ENCODE peak calls at places on chromosome 15, in six cellular contexts. T, U, Y, D, C and Z are unnamed samples. For H3K9me3, the result is how much of the 10 kb centered on the place peaks cover.

GRCh38 chr15:57510647-57511046 is 81.1 kb upstream of the MYZAP start:
- DNase-seq in T (no peak), U (peak), Y (no peak), D (peak), C (no peak), Z (peak)

GRCh38 chr15:31013863-31014607 is 22.6 kb upstream of the MTMR10 start:
- DNase-seq in T (no peak), U (no peak), Y (no peak), D (no peak), C (no peak), Z (no peak)

GRCh38 chr15:92714457-92715401 is 59.2 kb upstream of the FAM174B start:
- DNase-seq in T (peak), U (peak), Y (peak), D (peak), C (peak), Z (peak)

GRCh38 chr15:69758810-69759410 is 306.3 kb downstream of the RPLP1 start:
- DNase-seq in T (no peak), U (peak), Y (peak), D (no peak), C (peak), Z (peak)

GRCh38 chr15:35986072-35986666 is 440.2 kb upstream of the DPH6 start:
- DNase-seq in T (no peak), U (peak), Y (no peak), D (no peak), C (peak), Z (no peak)

GRCh38 chr15:20407553-20407952 is 134.0 kb downstream of the GOLGA6L6 start:
- DNase-seq in T (no peak), U (no peak), Y (no peak), D (no peak), C (no peak), Z (no peak)

GRCh38 chr15:77418341-77419049 is 1.4 kb downstream of the PEAK1 start:
- DNase-seq in T (no peak), U (peak), Y (no peak), D (no peak), C (no peak), Z (no peak)

GRCh38 chr15:34366271-34367043 is 539 bp downstream of the LPCAT4 start:
- DNase-seq in T (peak), U (peak), Y (peak), D (no peak), C (peak), Z (peak)

GRCh38 chr15:60383008-60383694 is 14.6 kb downstream of the ANXA2 start:
- DNase-seq in T (no peak), U (no peak), Y (no peak), D (no peak), C (no peak), Z (no peak)

GRCh38 chr15:90412356-90413194 is 24.5 kb downstream of the IQGAP1 start:
- DNase-seq in T (peak), U (peak), Y (no peak), D (no peak), C (no peak), Z (peak)

GRCh38 chr15:57380854-57381253 is 4.5 kb downstream of the CGNL1 start:
- DNase-seq in T (no peak), U (no peak), Y (no peak), D (no peak), C (no peak), Z (no peak)

GRCh38 chr15:44193651-44194396 is 1.2 kb downstream of the FRMD5 start:
- DNase-seq in T (no peak), U (peak), Y (no peak), D (no peak), C (no peak), Z (peak)

GRCh38 chr15:100108846-100109245 is 232.9 kb downstream of the ADAMTS17 start:
- DNase-seq in T (peak), U (no peak), Y (no peak), D (no peak), C (no peak), Z (no peak)

GRCh38 chr15:63901912-63902670 is 68.3 kb upstream of the HERC1 start:
- DNase-seq in T (no peak), U (no peak), Y (no peak), D (no peak), C (no peak), Z (no peak)

GRCh38 chr15:23866832-23867231 is 179.7 kb upstream of the NDN start:
- DNase-seq in T (no peak), U (no peak), Y (no peak), D (no peak), C (no peak), Z (no peak)

GRCh38 chr15:70299931-70300858 is 202.5 kb upstream of the TLE3 start:
- DNase-seq in T (no peak), U (no peak), Y (peak), D (no peak), C (no peak), Z (no peak)

GRCh38 chr15:87420017-87420416 is 836.5 kb downstream of the NTRK3 start:
- DNase-seq in T (no peak), U (no peak), Y (no peak), D (no peak), C (no peak), Z (no peak)

GRCh38 chr15:61157933-61158332 is 71.2 kb downstream of the RORA start:
- DNase-seq in T (no peak), U (no peak), Y (no peak), D (no peak), C (no peak), Z (peak)

GRCh38 chr15:84402856-84403608 is 167.5 kb downstream of the GOLGA6L4 start:
- DNase-seq in T (no peak), U (no peak), Y (no peak), D (no peak), C (no peak), Z (peak)

GRCh38 chr15:73870700-73871408 is 2.5 kb upstream of the TBC1D21 start:
- DNase-seq in T (peak), U (peak), Y (no peak), D (no peak), C (no peak), Z (no peak)

GRCh38 chr15:66748320-66748779 is 46.3 kb downstream of the SMAD6 start:
- DNase-seq in T (no peak), U (peak), Y (no peak), D (peak), C (no peak), Z (no peak)
- H3K4me3 ChIP-seq in T (no peak), U (no peak), Y (no peak), D (peak), C (no peak), Z (no peak)

DNA sequence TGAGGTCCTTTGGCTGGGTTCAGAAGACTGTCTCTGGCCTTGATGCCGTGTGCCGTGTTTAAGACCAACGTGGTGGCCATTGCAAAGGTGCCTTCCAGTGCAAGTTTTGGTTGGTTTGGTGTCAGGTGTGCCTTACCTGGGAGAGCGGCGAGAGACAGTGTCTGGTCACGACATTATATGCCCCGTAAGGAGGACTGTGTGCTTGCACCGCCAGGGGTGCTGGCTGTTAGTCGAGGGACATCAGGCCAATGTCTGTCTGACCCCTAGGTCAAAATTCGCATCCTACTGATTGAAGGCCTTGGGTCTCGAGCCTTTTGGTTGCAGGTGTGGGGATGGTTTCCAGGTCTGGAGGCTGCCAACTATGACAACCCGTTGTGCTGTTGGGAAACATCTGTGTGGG is 111.9 kb downstream of the SNRPN start:
- DNase-seq in T (no peak), U (no peak), Y (no peak), D (no peak), C (no peak), Z (no peak)
- H3K9me3 ChIP-seq in T (half or more), U (half or more), Y (half or more), D (half or more), C (half or more), Z (under half)

GRCh38 chr15:39488498-39488897 is 92.4 kb upstream of the THBS1 start:
- DNase-seq in T (no peak), U (peak), Y (no peak), D (no peak), C (no peak), Z (no peak)
- H3K4me3 ChIP-seq in T (no peak), U (no peak), Y (no peak), D (no peak), C (no peak), Z (no peak)

DNA sequence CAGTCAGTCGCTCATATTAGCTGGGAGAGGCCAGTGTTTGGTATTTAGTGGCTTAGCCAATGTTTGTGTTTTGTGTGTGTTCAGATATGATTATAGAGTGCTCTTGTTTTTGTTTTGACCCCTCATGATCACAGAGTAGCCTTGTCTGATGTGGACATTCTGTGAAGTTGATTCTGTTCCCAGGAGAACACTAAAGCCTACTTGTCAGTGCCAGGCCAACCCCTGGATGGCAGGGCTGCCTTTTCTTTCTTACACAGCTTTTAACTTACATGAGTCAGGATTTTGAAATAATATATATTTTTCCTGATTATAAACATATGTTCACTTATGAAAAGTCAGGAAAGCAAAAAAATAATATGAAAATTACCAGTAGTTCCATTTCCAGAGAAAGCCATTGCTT is 11.9 kb downstream of the CFAP161 start:
- DNase-seq in T (no peak), U (no peak), Y (no peak), D (no peak), C (no peak), Z (no peak)
- H3K9me3 ChIP-seq in T (under half), U (under half), Y (under half), D (under half), C (under half), Z (under half)

DNA sequence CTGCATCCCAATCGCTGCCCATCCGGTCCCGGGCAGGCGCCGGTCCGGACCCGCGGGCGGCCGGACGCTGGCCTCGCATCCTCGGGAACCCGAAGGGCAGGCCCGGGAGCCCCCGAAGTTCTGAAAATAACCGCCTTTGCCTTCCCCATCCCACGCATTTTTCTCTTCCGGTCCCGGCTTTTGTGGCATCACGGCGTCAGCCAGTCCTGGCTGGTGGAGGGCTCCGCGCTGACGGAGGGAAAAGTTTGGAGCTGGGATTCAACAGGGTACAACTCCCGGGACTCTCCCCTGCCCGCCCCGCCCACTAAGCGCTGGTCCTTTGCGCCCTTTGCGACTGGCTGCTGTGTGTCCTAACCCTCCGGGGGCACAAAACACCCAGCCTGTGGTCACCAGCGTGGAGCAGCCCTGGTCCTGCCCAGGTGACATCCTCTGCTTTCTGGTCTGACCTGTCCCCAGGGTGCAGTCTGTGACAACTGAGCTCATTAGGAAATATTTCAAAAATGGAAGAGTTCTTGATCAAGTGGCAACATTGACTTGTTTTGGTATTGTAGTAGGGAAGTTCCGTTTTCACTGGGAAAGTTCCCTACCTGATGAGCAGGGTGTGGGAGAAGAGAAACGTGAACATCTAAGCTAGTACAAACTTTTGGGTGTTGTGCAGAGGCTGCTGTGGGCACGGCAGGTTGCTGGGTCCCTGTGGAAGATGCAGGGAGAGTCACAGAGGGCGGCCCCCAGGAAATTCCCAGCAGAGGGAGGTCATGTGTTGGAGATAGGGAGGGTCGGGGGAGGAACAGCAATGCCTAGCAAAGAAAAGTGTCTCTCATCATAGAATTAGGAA is 754 bp downstream of the ARNT2 start:
- DNase-seq in T (no peak), U (peak), Y (no peak), D (no peak), C (peak), Z (peak)
- H3K4me3 ChIP-seq in T (no peak), U (peak), Y (no peak), D (peak), C (peak), Z (peak)